ENCODE peak calls at places on chromosomes 13 and 19, in nine cellular contexts. Y is A549, U is heart left ventricle, N is ovary, Z is body of pancreas, V is esophagus squamous epithelium, Q is IMR-90, C is transverse colon, A is uterus. I is an unnamed sample.

GRCh38 chr19:14048439-14049153 is 13.3 kb downstream of the PALM3 start:
- DNase-seq in N (no peak), U (peak; percentile 31), Z (peak; percentile 43), Q (no peak), C (peak; percentile 72), V (no peak), A (no peak), Y (peak; percentile 54), I (no peak)

GRCh38 chr13:37277435-37278144 is 172.1 kb upstream of the CSNK1A1L start:
- DNase-seq in C (no peak), Q (peak; percentile 45), Z (no peak), A (no peak), V (no peak), N (no peak), Y (no peak), U (no peak), I (no peak)

GRCh38 chr19:45591004-45591637 is 6.5 kb upstream of the OPA3 start:
- DNase-seq in A (no peak), Q (peak; percentile 35), V (no peak), U (no peak), N (no peak), C (peak; percentile 73), Z (peak; percentile 72), Y (peak; percentile 80), I (no peak)

GRCh38 chr19:17225051-17225450 is 975 bp upstream of the OCEL1 start:
- DNase-seq in A (no peak), N (no peak), Z (no peak), C (no peak), U (no peak), Y (no peak), Q (no peak), V (no peak), I (no peak)

GRCh38 chr19:3183721-3184641 is 1.7 kb upstream of the NCLN start:
- DNase-seq in N (no peak), C (no peak), Q (no peak), Z (no peak), A (no peak), Y (no peak), U (no peak), V (no peak), I (no peak)

GRCh38 chr19:736125-736524 is 14.8 kb upstream of the MISP start:
- DNase-seq in N (peak; percentile 10), Q (no peak), Y (no peak), C (no peak), A (no peak), V (no peak), U (no peak), Z (no peak), I (no peak)

GRCh38 chr19:18698321-18699167 is 15.1 kb downstream of the CRTC1 start:
- DNase-seq in C (no peak), N (no peak), Y (no peak), V (no peak), A (no peak), U (no peak), Z (no peak), Q (no peak), I (no peak)

GRCh38 chr13:45847554-45848224 is 3.9 kb downstream of the SIAH3 start:
- DNase-seq in N (no peak), V (no peak), U (no peak), Q (no peak), Y (no peak), Z (peak; percentile 46), C (peak; percentile 18), A (no peak), I (no peak)

GRCh38 chr19:30263719-30264440 is 108.3 kb upstream of the ZNF536 start:
- DNase-seq in Q (no peak), Y (no peak), A (no peak), U (no peak), C (no peak), Z (no peak), V (no peak), N (no peak), I (no peak)

GRCh38 chr13:48962281-48962680 is 13.4 kb upstream of the FNDC3A start:
- DNase-seq in C (no peak), U (no peak), V (no peak), Q (peak; percentile 7), Y (no peak), A (no peak), Z (no peak), N (no peak), I (no peak)

GRCh38 chr19:11581740-11582139 is 4.3 kb upstream of the ACP5 start:
- DNase-seq in Q (peak; percentile 52), A (no peak), U (no peak), V (no peak), C (peak; percentile 25), N (no peak), Y (no peak), Z (peak; percentile 10), I (no peak)

GRCh38 chr19:31838163-31838798 is 489.0 kb upstream of the TSHZ3 start:
- DNase-seq in V (no peak), C (no peak), Q (no peak), Z (no peak), A (no peak), N (peak; percentile 46), U (no peak), Y (no peak), I (no peak)

GRCh38 chr13:27374650-27375049 is 49.8 kb upstream of the GTF3A start:
- DNase-seq in C (peak; percentile 77), N (peak; percentile 50), Y (peak; percentile 76), V (no peak), Z (peak; percentile 90), A (peak; percentile 48), U (peak; percentile 57), Q (peak; percentile 88), I (no peak)

GRCh38 chr13:20118268-20119140 is 42.3 kb downstream of the GJA3 start:
- DNase-seq in V (no peak), Q (no peak), A (peak; percentile 36), Y (peak; percentile 21), U (peak; percentile 67), Z (peak; percentile 67), N (peak; percentile 71), C (peak; percentile 76), I (no peak)
- TF ChIP-seq CTCF in V (no peak), Q (no peak), A (no peak), Y (no peak), U (peak; percentile 23), Z (no peak), N (no peak), C (no peak), I (no peak)

DNA sequence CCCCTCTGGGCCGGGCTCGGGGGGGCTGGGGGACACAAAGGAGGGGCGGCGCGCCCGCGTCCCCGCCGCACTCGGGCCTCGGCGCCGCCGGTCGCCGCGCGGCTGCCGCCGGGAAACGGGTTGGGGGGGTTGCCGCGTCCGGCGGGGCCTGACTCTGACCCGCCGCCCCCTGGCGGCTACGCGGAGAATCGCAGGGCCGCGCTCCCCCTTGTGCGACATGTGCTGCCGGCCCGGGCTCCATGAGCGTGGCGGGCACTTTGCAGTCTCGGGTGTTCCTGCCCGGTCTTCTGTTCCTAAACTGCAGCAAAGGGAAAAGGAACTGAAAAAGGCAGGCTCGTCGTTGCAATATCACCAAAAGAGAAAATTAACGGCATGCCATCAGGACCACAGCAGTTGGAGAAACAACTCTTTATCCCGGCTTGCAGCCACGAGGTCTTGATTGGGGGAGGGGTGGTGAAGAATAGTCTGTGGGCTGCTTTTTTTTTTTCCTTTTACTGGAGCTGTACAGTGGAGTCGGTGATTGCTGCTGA is 1.5 kb downstream of the MIR17HG start:
- DNase-seq in N (peak; percentile 89), C (peak; percentile 94), Z (peak; percentile 92), V (peak; percentile 58), Y (no peak), Q (peak; percentile 79), A (peak; percentile 92), U (peak; percentile 91), I (peak; percentile 98)
- TF ChIP-seq POLR2A in N (peak; percentile 23), C (no peak), Z (no peak), V (no peak), Y (peak; percentile 23), Q (no peak), A (no peak), U (no peak), I (no peak)

GRCh38 chr19:50607874-50608785 is 31.6 kb downstream of the SYT3 start:
- DNase-seq in Q (peak; percentile 67), V (no peak), Y (peak; percentile 97), C (peak; percentile 37), Z (peak; percentile 82), A (peak; percentile 39), U (peak; percentile 58), N (peak; percentile 9), I (peak; percentile 76)
- TF ChIP-seq CTCF in Q (peak; percentile 49), V (peak; percentile 26), Y (peak; percentile 82), C (no peak), Z (no peak), A (no peak), U (peak; percentile 25), N (no peak), I (no peak)

GRCh38 chr19:4830332-4830731 is 1.2 kb downstream of the TICAM1 start:
- DNase-seq in V (no peak), Q (no peak), Y (no peak), A (no peak), N (no peak), Z (no peak), U (no peak), C (no peak), I (no peak)

GRCh38 chr19:4829001-4829712 is 2.4 kb downstream of the TICAM1 start:
- DNase-seq in V (no peak), U (no peak), Z (peak; percentile 62), N (no peak), A (no peak), Y (no peak), C (peak; percentile 59), Q (no peak), I (no peak)

GRCh38 chr19:4830768-4831265 is 695 bp downstream of the TICAM1 start:
- DNase-seq in N (no peak), Y (no peak), C (no peak), Q (no peak), V (no peak), A (no peak), Z (no peak), U (no peak), I (no peak)

GRCh38 chr19:4832776-4833175 is 1.3 kb upstream of the TICAM1 start:
- DNase-seq in C (no peak), Q (no peak), V (no peak), Y (no peak), Z (no peak), A (no peak), U (no peak), N (no peak), I (no peak)

DNA sequence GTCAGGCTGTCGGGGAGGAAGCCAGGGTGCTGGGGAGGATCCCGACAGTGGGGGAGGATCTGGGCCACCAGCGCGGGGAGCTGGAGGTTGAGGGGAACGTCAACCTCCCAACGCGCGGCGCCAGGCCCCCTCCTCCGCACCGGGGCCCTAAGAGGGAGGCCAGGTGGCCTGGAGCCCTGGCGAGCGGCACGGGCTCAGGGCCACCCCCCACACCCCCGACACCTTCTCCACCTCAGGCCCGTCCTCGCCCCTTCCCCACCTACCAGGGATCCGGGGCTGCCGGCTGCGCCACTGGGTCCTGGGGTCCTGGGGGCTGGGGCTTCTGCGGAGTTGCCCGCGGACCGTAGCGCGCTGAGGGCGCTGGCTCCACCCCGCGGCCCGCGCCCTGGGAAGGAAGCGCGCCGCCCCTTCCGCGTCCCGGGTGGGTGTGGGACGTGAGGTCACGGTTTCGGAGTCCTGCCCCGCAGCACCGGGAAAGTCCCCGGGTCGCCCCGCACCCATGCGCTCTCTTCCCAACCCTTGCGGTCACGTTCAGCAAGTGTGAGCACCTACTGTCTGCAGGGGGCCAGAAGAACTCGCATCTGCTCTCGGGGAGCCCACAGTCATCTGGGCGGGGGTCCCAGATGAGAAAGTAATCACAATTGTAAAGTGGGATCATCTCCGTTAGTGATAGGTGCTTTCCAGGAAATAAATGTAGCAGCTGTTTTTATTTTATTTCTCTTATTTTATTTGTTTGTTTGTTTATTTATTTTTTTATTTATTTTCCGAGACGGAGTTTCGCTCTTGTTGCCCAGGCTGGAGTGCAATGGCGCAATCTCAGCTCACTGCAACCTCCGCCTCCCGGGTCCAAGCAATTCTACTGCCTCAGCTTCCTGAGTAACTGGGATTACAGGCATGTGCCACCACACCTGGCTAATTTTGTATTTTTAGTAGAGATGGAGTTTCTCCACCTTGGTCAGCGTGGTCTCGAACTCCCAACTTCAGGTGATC is at the start of gene TICAM1:
- DNase-seq in N (peak; percentile 61), Z (peak; percentile 75), Y (peak; percentile 48), U (peak; percentile 81), V (no peak), C (peak; percentile 90), A (peak; percentile 67), Q (peak; percentile 65), I (peak; percentile 95)
- TF ChIP-seq POLR2A in N (peak; percentile 70), Z (peak; percentile 90), Y (peak; percentile 67), U (no peak), V (peak; percentile 66), C (peak; percentile 89), A (peak; percentile 28), Q (peak; percentile 59), I (no peak)

I was measured in lower leg skin.